ENCODE peak calls at places on chromosomes 13 and 19, in six cellular contexts. C is Peyer's patch, U is ovary, E is left ventricle myocardium inferior, Q is mesendoderm, V is tibial artery. O is an unnamed sample.

GRCh38 chr19:13621413-13621812 is 115.1 kb upstream of the CACNA1A start:
- DNase-seq in C (no peak), E (no peak), Q (peak; percentile 89), U (no peak), V (no peak), O (peak; percentile 11)

GRCh38 chr19:54128796-54129616 is 8.6 kb upstream of the CNOT3 start:
- DNase-seq in V (no peak), E (no peak), Q (no peak), U (no peak), C (no peak), O (no peak)

GRCh38 chr19:46614114-46614701 is 10.7 kb downstream of the PTGIR start:
- DNase-seq in V (peak; percentile 86), U (peak; percentile 86), E (peak; percentile 86), Q (peak; percentile 80), C (peak; percentile 87), O (peak; percentile 77)

GRCh38 chr19:6392219-6393073 is 518 bp downstream of the GTF2F1 start:
- DNase-seq in C (no peak), V (no peak), Q (no peak), U (no peak), E (no peak), O (no peak)

GRCh38 chr13:36374063-36374462 is 27.9 kb upstream of the SPART start:
- DNase-seq in Q (peak; percentile 30), V (no peak), E (no peak), U (no peak), C (no peak), O (no peak)

GRCh38 chr19:50772408-50773311 is 2.4 kb downstream of the GPR32 start:
- DNase-seq in U (no peak), V (no peak), E (no peak), Q (no peak), C (no peak), O (no peak)

GRCh38 chr13:24618219-24618955 is 61.8 kb upstream of the ATP12A start:
- DNase-seq in C (no peak), Q (no peak), U (no peak), V (no peak), E (no peak), O (peak; percentile 68)

GRCh38 chr19:41808663-41809566 is 12.5 kb downstream of the CEACAM3 start:
- DNase-seq in Q (no peak), C (no peak), E (peak; percentile 31), V (peak; percentile 49), U (no peak), O (no peak)

GRCh38 chr13:20673711-20674110 is 29.8 kb upstream of the IL17D start:
- DNase-seq in U (no peak), E (no peak), V (no peak), C (no peak), Q (no peak), O (no peak)

GRCh38 chr19:8108560-8109445 is 40.6 kb downstream of the FBN3 start:
- DNase-seq in E (no peak), Q (no peak), C (no peak), V (no peak), U (no peak), O (no peak)

GRCh38 chr19:40921005-40921897 is 39.2 kb upstream of the CYP2A7 start:
- DNase-seq in Q (peak; percentile 77), V (no peak), U (peak; percentile 64), C (peak; percentile 78), E (no peak), O (peak; percentile 95)

GRCh38 chr19:3810708-3811355 is 24.7 kb upstream of the MATK start:
- DNase-seq in U (no peak), E (no peak), C (no peak), V (no peak), Q (no peak), O (no peak)

GRCh38 chr19:19835560-19836038 is 14.0 kb upstream of the ZNF506 start:
- DNase-seq in U (no peak), C (no peak), V (no peak), E (no peak), Q (no peak), O (no peak)

GRCh38 chr19:1945899-1946298 is 4.9 kb downstream of the CSNK1G2 start:
- DNase-seq in C (peak; percentile 58), E (no peak), Q (peak; percentile 85), U (peak; percentile 54), V (no peak), O (no peak)

GRCh38 chr13:100803091-100803490 is 128.5 kb upstream of the TMTC4 start:
- DNase-seq in Q (peak; percentile 29), U (no peak), E (no peak), V (no peak), C (no peak), O (no peak)

GRCh38 chr19:45767410-45767880 is 1.6 kb downstream of the SIX5 start:
- DNase-seq in E (peak; percentile 81), V (peak; percentile 89), C (peak; percentile 72), U (peak; percentile 88), Q (peak; percentile 66), O (peak; percentile 32)

GRCh38 chr19:2554856-2555255 is 78.9 kb downstream of the GADD45B start:
- DNase-seq in V (no peak), C (no peak), E (peak; percentile 13), Q (no peak), U (no peak), O (no peak)

GRCh38 chr13:110677731-110678545 is 28.0 kb downstream of the CARS2 start:
- DNase-seq in U (no peak), Q (no peak), E (no peak), V (no peak), C (no peak), O (no peak)
- H3K4me1 ChIP-seq in U (no peaks in the 10 kb centered on the region), Q (no peaks in the 10 kb centered on the region), E (no peaks in the 10 kb centered on the region), V (no peaks in the 10 kb centered on the region), C (no peaks in the 10 kb centered on the region), O (no peaks in the 10 kb centered on the region)

DNA sequence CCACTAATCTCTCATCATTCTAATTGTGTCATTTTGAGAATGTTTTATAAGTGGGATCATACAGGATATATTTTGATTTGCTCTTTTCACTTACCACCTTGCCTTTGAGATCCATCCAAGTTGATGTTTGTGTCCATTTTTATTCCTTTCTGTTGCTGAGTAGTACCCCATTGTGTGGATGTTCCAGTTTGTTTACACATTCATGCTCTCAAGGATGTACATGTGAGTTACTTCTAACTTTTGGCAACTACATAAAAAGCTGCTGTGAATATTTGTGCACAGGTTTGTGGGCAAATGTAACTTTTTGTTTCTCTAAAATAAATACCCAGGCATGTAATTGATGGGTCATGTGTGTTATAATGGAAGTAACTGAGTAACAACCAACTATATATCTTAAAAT is 64.9 kb downstream of the RFC3 start:
- DNase-seq in E (no peak), Q (no peak), C (no peak), V (no peak), U (no peak), O (no peak)
- H3K4me3 ChIP-seq in E (no peak overlapping the region), Q (no peak overlapping the region), C (no peak overlapping the region), V (no peak overlapping the region), U (no peak overlapping the region), O (no peak overlapping the region)

GRCh38 chr13:111187879-111188643 is 73.0 kb downstream of the ARHGEF7 start:
- DNase-seq in C (no peak), Q (peak; percentile 48), V (no peak), U (no peak), E (no peak), O (peak; percentile 37)
- H3K4me1 ChIP-seq in C (peaks cover 2% of the 10 kb centered on the region), Q (no peaks in the 10 kb centered on the region), V (peaks cover 52% of the 10 kb centered on the region), U (peaks cover 18% of the 10 kb centered on the region), E (peaks cover 76% of the 10 kb centered on the region), O (peaks cover 1% of the 10 kb centered on the region)

DNA sequence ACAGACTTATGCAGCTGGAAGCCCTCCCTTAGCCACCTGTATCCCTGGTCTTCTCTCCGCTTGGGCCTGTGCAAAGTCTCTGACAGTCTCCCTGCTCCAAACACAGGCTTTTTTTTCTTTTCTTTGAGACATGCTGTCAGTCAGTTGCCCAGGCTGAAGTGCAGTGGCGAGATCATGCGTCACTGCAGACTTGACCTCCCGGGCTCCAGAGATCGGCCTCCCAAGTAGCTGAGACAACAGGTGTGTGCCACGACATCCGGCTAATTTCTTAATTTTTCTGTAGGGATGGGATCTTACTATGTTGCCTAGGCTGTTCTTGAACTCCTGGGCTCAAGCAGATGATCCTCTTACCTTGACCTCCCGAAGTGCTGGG is 1.6 kb downstream of the MZF1 start:
- DNase-seq in Q (no peak), E (no peak), C (peak; percentile 41), U (peak; percentile 35), V (no peak), O (no peak)
- H3K4me3 ChIP-seq in Q (no peak overlapping the region), E (no peak overlapping the region), C (no peak overlapping the region), U (no peak overlapping the region), V (no peak overlapping the region), O (no peak overlapping the region)

GRCh38 chr19:15303105-15303780 is 29.1 kb downstream of the BRD4 start:
- DNase-seq in U (no peak), E (no peak), V (no peak), C (no peak), Q (no peak), O (no peak)
- H3K4me1 ChIP-seq in U (peaks cover 31% of the 10 kb centered on the region), E (peaks cover 97% of the 10 kb centered on the region), V (peaks cover 70% of the 10 kb centered on the region), C (no peaks in the 10 kb centered on the region), Q (peaks cover 12% of the 10 kb centered on the region), O (peaks cover 1% of the 10 kb centered on the region)

GRCh38 chr19:11420894-11421606 is 1.9 kb upstream of the RGL3 start:
- DNase-seq in Q (peak; percentile 46), U (no peak), V (peak; percentile 30), E (peak; percentile 61), C (no peak), O (no peak)
- H3K4me3 ChIP-seq in Q (no peak overlapping the region), U (peak overlapping the region; percentile 12), V (peak overlapping the region; percentile 47), E (peak overlapping the region; percentile 66), C (no peak overlapping the region), O (no peak overlapping the region)

DNA sequence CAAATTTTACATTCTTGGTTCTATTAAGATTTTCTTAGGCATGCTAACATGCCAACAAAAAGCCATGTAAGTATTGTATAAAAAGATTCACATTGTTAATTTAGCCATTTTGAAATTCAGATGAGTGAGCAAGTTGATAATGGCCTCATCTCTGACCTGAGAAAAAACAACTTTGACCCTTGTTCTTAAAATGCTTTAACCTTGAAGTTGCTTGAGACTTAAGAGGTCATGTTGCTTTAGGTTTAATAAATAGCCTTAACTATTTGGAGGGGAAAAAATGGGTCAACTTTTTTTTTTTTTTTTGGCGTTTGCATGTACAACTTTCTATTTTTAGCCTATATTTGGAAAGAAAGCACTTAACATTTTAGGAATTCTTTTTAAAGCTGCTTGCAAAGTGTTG is 6.0 kb downstream of the MIR17HG start:
- DNase-seq in Q (no peak), U (no peak), V (no peak), E (no peak), C (no peak), O (no peak)
- H3K4me1 ChIP-seq in Q (peaks cover 7% of the 10 kb centered on the region), U (peaks cover 2% of the 10 kb centered on the region), V (peaks cover 23% of the 10 kb centered on the region), E (peaks cover 41% of the 10 kb centered on the region), C (no peaks in the 10 kb centered on the region), O (peaks cover 7% of the 10 kb centered on the region)

O was measured in small intestine.